ENCODE peak calls at places on chromosome 15, in five cellular contexts. J, T, V, S and W are unnamed samples. For H3K9me3, the result is how much of the 10 kb centered on the place peaks cover.

GRCh38 chr15:63277044-63277892 is at the start of gene APH1B:
- DNase-seq in V (peak), S (peak), T (peak), J (peak), W (peak)

GRCh38 chr15:40006646-40007045 is 32.3 kb downstream of the SRP14 start:
- DNase-seq in V (no peak), J (no peak), S (no peak), T (no peak), W (no peak)

GRCh38 chr15:54803139-54803808 is 393.5 kb downstream of the RSL24D1 start:
- DNase-seq in S (no peak), V (peak), T (no peak), J (no peak), W (no peak)

GRCh38 chr15:61946778-61947177 is 113.5 kb downstream of the VPS13C start:
- DNase-seq in T (no peak), S (no peak), V (no peak), J (no peak), W (no peak)

GRCh38 chr15:85837011-85837433 is 42.3 kb upstream of the KLHL25 start:
- DNase-seq in J (no peak), T (no peak), V (peak), S (no peak), W (peak)

GRCh38 chr15:48536681-48537091 is 108.8 kb downstream of the FBN1 start:
- DNase-seq in T (no peak), V (no peak), S (no peak), J (no peak), W (no peak)

GRCh38 chr15:39455502-39455991 is 125.3 kb upstream of the THBS1 start:
- DNase-seq in S (no peak), T (no peak), V (peak), J (peak), W (no peak)

GRCh38 chr15:69082041-69082502 is 67.6 kb downstream of the NOX5 start:
- DNase-seq in T (no peak), S (no peak), J (no peak), V (no peak), W (no peak)

GRCh38 chr15:88704791-88705768 is 66.3 kb downstream of the ISG20 start:
- DNase-seq in T (no peak), V (no peak), S (peak), J (no peak), W (peak)

GRCh38 chr15:70541511-70541910 is 221.8 kb downstream of the UACA start:
- DNase-seq in S (no peak), V (no peak), T (peak), J (no peak), W (no peak)

GRCh38 chr15:49712162-49712561 is 91.3 kb downstream of the DTWD1 start:
- DNase-seq in S (no peak), V (no peak), T (no peak), J (no peak), W (no peak)

GRCh38 chr15:49707598-49707997 is 86.8 kb downstream of the DTWD1 start:
- DNase-seq in S (no peak), T (no peak), J (no peak), V (no peak), W (no peak)

GRCh38 chr15:49709815-49710214 is 89.0 kb downstream of the DTWD1 start:
- DNase-seq in S (no peak), T (no peak), V (no peak), J (no peak), W (no peak)

DNA sequence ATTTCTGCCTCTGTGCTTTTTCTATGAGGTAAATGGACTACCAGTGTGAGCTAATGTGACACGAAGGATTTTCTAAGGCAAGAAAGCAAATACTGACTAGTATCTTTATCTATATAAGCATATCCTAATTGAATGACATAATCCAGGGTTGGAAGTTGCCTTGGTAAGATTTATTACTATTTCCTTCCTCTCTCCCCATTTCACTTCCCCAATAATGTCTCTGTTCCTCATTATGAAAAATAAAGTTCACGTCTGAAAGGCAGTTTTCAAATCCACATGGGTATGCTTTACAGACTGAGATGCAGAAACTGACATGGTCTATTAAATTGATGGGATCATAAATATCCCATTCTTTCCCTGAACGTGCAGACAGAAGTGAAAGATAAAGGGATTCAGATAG is 86.0 kb downstream of the DTWD1 start:
- DNase-seq in J (no peak), S (no peak), T (no peak), V (no peak), W (no peak)
- H3K4me3 ChIP-seq in J (no peak), S (no peak), T (no peak), V (no peak), W (no peak)

DNA sequence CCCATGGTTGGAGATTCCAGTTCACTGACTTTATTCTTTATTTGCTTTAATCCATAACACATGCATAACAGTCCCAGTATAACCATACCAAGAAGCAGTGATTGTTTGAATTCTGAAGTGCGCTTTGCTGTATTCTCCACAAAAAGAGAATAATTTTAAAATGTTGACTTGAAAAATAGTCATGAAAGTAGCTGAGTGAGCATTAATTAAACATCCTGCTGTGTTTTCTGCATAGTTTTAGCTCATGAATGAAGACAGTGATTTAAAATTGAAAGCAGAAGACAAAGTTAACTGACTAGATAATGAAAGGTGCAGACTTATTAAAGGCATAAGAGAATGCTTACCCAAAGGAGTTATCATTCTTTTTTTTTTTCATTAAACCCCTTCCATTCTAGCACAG is 143.5 kb downstream of the GABRG3 start:
- DNase-seq in S (no peak), T (no peak), V (no peak), J (no peak), W (no peak)
- H3K9me3 ChIP-seq in S (under half), T (under half), V (under half), J (under half), W (under half)

DNA sequence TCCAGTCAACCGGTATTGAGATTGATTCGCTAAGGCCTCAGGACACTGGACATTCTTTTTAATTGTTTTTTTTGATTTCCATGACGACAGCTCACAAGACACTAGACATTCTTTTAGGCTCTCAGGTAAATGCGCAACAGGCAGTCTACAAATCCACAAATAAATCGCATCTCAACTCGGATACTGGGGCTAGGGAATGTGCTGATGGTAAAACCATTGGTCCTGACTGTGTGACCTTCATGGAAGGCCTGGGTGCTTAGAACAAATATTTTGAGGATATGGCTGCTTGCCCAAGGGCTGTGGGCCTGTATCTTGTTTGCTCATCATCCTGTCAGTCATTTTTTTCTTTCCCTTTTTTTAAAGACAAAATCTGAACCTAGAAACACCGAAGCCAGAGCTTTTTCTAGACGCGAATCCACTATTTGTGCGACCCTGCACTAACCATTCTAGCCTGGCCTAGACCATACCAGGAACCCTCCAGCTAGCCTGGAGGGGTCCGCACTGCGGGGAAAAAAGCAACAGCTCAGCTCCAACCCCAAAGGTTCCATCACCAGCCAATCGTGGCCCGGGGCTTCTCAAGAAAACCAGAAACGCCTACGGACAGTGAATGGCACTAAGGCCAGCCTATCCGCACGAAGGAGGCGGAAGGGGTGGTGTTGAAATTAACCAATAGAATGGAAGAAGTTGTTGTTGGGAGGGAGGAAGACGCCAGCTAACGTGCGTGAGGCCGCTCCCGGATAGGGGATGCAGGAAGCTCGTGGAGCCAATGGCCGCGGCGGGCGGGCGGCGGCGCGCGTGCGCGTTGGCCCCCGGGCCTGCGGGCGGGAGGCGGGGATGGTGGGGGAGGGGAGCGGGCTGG is 18.1 kb upstream of the CHD2 start:
- DNase-seq in V (peak), T (peak), S (peak), J (peak), W (peak)
- TF ChIP-seq POLR2A in V (peak), T (no peak), S (peak), J (peak), W (peak)

GRCh38 chr15:67125589-67126502 is 60.4 kb downstream of the SMAD3 start:
- DNase-seq in T (peak), V (peak), S (peak), J (peak), W (no peak)
- H3K4me3 ChIP-seq in T (no peak), V (peak), S (no peak), J (no peak), W (no peak)

GRCh38 chr15:19956124-19956796 is 585.3 kb downstream of the GOLGA6L6 start:
- DNase-seq in S (no peak), J (no peak), V (no peak), T (peak), W (no peak)
- H3K9me3 ChIP-seq in S (under half), J (under half), V (under half), T (under half), W (under half)

GRCh38 chr15:90002428-90002844 is 1.3 kb downstream of the ZNF710 start:
- DNase-seq in J (no peak), T (peak), S (peak), V (peak), W (peak)

GRCh38 chr15:89999676-90000174 is 1.4 kb upstream of the ZNF710 start:
- DNase-seq in V (no peak), J (peak), T (no peak), S (peak), W (peak)

GRCh38 chr15:90000175-90000923 is 775 bp upstream of the ZNF710 start:
- DNase-seq in S (peak), T (peak), J (no peak), V (no peak), W (peak)

GRCh38 chr15:90001683-90002427 is 731 bp downstream of the ZNF710 start:
- DNase-seq in J (peak), T (peak), V (peak), S (peak), W (peak)

DNA sequence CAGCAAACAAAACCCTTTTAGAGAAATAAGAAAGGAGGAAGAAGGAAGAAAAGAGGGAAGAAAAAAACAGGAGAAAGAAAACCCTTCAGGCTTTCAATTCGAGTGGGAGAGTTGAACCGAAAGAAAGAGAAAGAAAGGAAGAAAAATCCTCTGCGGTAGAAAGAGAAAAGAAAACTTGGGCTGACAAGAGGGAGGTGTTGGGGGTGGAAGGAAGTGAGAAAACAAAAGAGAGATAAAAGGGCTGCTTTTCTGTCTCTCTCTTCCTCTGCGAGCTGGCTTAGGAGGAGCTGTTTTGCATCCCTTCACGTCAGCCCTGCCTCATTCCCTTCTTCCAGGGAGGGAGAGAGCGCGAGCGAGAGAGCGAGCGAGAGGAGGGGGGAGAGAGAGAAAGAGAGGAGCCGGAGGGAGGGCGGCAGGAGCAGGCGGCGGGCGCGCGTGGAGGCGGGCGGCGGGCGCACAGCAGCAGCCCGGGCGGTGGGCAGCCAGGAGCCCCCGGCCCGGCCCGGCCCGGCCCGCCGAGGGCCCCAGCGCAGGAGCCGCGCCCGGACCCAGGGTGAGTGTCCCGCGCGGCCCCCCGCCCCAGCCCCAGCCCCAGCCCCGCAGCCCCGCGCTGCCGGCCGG is at the start of gene ZNF710:
- DNase-seq in S (peak), V (peak), J (peak), T (peak), W (peak)
- TF ChIP-seq POLR2A in S (no peak), V (peak), J (peak), T (no peak), W (no peak)

DNA sequence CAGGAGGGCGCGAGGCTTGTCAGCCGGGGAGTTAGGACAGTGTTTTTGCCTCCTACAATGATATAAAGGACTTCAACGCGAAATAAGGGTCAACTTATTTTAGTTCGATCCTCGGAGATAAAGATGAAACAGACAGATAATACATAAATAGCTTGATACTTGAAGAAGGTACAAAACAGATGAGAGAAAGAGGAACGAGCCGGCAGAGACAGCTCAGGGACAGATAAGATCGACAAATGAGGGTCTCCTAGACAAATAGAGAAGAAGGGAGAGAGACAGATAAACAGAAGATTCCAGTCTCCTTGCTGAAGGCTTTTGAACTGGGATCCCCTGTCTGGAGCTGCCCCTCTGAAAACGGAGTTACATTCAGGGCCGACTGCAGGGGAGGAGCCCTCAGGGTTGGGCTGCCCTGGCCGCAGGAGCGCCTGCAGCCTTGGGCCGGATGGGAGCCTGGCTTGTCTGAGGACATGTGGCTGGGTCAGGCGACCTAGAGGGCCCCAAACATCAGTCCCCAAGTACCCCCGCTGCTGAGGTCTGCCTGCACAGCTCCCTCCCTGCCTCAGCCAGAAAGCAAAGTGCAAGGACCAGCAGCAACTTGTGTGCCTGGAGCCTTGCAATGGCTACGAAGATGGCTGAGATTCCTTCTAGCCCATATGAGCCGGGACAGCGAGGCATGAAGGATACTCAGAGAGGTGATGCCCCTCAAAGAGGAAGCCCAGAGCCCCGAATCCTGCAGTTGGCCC is 981 bp upstream of the SKOR1 start:
- DNase-seq in T (peak), J (no peak), S (no peak), V (no peak), W (no peak)
- H3K4me3 ChIP-seq in T (no peak), J (no peak), S (no peak), V (peak), W (no peak)

GRCh38 chr15:95486224-95486623 is 844.3 kb upstream of the NR2F2 start:
- DNase-seq in J (no peak), S (no peak), T (no peak), V (no peak), W (no peak)

GRCh38 chr15:95485367-95485766 is 845.1 kb upstream of the NR2F2 start:
- DNase-seq in S (no peak), V (no peak), T (no peak), J (no peak), W (no peak)
- H3K9me3 ChIP-seq in S (under half), V (under half), T (under half), J (under half), W (under half)

DNA sequence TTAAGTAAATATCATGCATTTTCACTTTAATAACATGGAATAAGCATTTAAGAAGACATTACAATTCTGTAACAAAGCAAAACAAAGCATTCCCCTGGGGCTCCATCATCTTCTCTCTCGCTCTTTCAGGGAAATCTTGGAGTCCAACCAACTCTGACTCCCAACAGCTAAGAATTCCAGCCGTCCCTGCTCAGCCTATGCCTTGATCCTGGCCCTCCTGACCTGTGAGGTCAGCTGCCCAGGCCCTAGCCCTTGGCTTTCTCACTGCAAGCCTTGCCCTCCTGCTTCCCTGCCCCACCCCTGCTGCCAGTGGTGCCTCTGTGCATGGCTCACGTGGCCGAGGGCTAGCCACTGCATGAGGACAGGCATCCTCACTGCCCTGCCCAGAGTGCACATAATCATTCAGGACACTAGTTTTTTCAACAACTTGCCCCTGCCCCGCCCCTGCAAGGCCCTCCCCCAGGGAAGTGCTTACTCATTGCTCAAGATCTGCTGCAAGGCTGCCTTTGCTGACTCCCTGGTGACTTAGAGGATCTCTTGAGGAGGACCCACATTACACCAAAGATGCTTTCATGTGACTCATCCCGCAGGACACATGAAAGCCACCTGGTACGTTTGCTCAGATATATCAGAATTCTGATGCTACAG is 37.6 kb downstream of the MTMR10 start:
- DNase-seq in S (no peak), V (peak), T (peak), J (peak), W (no peak)
- TF ChIP-seq POLR2A in S (no peak), V (peak), T (no peak), J (no peak), W (no peak)